ENCODE peak calls at places on chromosomes 7 and 10, in four cellular contexts. P, K, R and V are unnamed samples.

GRCh38 chr7:102916426-102916825 is 3.6 kb downstream of the LRRC17 start:
- DNase-seq in P (no peak), K (no peak), R (no peak), V (no peak)

GRCh38 chr10:103238506-103239252 is 7.0 kb upstream of the RPEL1 start:
- DNase-seq in P (no peak), K (no peak), R (no peak), V (no peak)

GRCh38 chr7:44665531-44666213 is 59.2 kb downstream of the OGDH start:
- DNase-seq in P (no peak), K (no peak), R (no peak), V (no peak)

GRCh38 chr10:5910323-5911100 is 20.5 kb downstream of the FBH1 start:
- DNase-seq in P (peak), K (no peak), R (no peak), V (no peak)

GRCh38 chr10:416091-416515 is 273.4 kb downstream of the DIP2C start:
- DNase-seq in P (no peak), K (no peak), R (no peak), V (no peak)

GRCh38 chr10:112213098-112213823 is 29.7 kb upstream of the GPAM start:
- DNase-seq in P (no peak), K (no peak), R (no peak), V (no peak)

GRCh38 chr10:31698169-31698890 is 230.3 kb downstream of the ARHGAP12 start:
- DNase-seq in P (no peak), K (no peak), R (no peak), V (no peak)

GRCh38 chr10:102564209-102564834 is 60.5 kb downstream of the SUFU start:
- DNase-seq in P (no peak), K (no peak), R (no peak), V (no peak)

GRCh38 chr10:58362026-58362799 is 23.0 kb upstream of the TFAM start:
- DNase-seq in P (no peak), K (no peak), R (no peak), V (no peak)

GRCh38 chr7:151432658-151433521 is 7.1 kb downstream of the CRYGN start:
- DNase-seq in P (no peak), K (no peak), R (no peak), V (no peak)

GRCh38 chr7:129458171-129458570 is 23.9 kb downstream of the STRIP2 start:
- DNase-seq in P (no peak), K (no peak), R (no peak), V (no peak)

GRCh38 chr10:103284170-103284569 is 7.2 kb downstream of the INA start:
- DNase-seq in P (no peak), K (no peak), R (no peak), V (no peak)

GRCh38 chr10:104447331-104447730 is 93.7 kb downstream of the CFAP58 start:
- DNase-seq in P (no peak), K (no peak), R (no peak), V (no peak)

GRCh38 chr10:78515037-78515872 is 481.6 kb downstream of the RPS24 start:
- DNase-seq in P (no peak), K (no peak), R (no peak), V (no peak)

GRCh38 chr7:45680776-45681175 is 106.6 kb downstream of the ADCY1 start:
- DNase-seq in P (no peak), K (no peak), R (no peak), V (no peak)